ENCODE peak calls at places on chromosomes 7 and 10, in eight cellular contexts. H is CD8-positive, alpha-beta T cell; E is choroid plexus epithelial cell; M is PC-9; D is Jurkat, Clone E6-1; A is SJSA1; V is naive thymus-derived CD4-positive, alpha-beta T cell; Q is cardiac fibroblast. B is an unnamed sample.
A peak's percentile ranks its signal among the peaks of the same experiment; 100 is the strongest.

GRCh38 chr7:77421273-77421672 is 5.1 kb upstream of the GSAP start:
- DNase-seq in H (no peak), E (no peak), M (no peak), D (no peak), A (no peak), V (no peak), Q (no peak), B (no peak)

GRCh38 chr10:4046030-4046429 is 261.0 kb upstream of the KLF6 start:
- DNase-seq in H (no peak), E (no peak), M (no peak), D (no peak), A (no peak), V (no peak), Q (no peak), B (peak; percentile 43)

GRCh38 chr7:34070486-34071323 is 165.4 kb downstream of the BMPER start:
- DNase-seq in H (no peak), E (peak; percentile 73), M (no peak), D (no peak), A (peak; percentile 68), V (no peak), Q (peak; percentile 71), B (no peak)

GRCh38 chr7:91034459-91035368 is 229.5 kb upstream of the FZD1 start:
- DNase-seq in H (no peak), E (peak; percentile 78), M (no peak), D (peak; percentile 6), A (peak; percentile 31), V (peak; percentile 9), Q (peak; percentile 72), B (peak; percentile 68)

GRCh38 chr10:98425511-98426352 is 10.8 kb upstream of the PYROXD2 start:
- DNase-seq in H (peak; percentile 42), E (peak; percentile 65), M (peak; percentile 35), D (peak; percentile 28), A (peak; percentile 28), V (peak; percentile 28), Q (peak; percentile 49), B (peak; percentile 67)

GRCh38 chr10:118543714-118544400 is 51.6 kb downstream of the PRLHR start:
- DNase-seq in H (peak; percentile 31), E (peak; percentile 51), M (peak; percentile 43), D (peak; percentile 15), A (peak; percentile 11), V (peak; percentile 42), Q (peak; percentile 20), B (peak; percentile 45)

GRCh38 chr7:57343901-57344622 is 105.9 kb upstream of the ZNF716 start:
- DNase-seq in H (no peak), E (no peak), M (no peak), D (no peak), A (no peak), V (no peak), Q (no peak), B (no peak)

GRCh38 chr10:33334839-33335549 is 527 bp upstream of the NRP1 start:
- DNase-seq in H (no peak), E (peak; percentile 89), M (peak; percentile 47), D (peak; percentile 16), A (peak; percentile 97), V (no peak), Q (peak; percentile 96), B (peak; percentile 7)

GRCh38 chr10:34570887-34571286 is 244.2 kb downstream of the PARD3 start:
- DNase-seq in H (no peak), E (no peak), M (no peak), D (no peak), A (no peak), V (no peak), Q (no peak), B (no peak)

GRCh38 chr7:569996-570800 is 50.6 kb upstream of the PDGFA start:
- DNase-seq in H (no peak), E (no peak), M (no peak), D (no peak), A (no peak), V (no peak), Q (no peak), B (no peak)

GRCh38 chr10:62194924-62195674 is 73.5 kb downstream of the RTKN2 start:
- DNase-seq in H (no peak), E (no peak), M (peak; percentile 44), D (no peak), A (no peak), V (no peak), Q (no peak), B (no peak)

DNA sequence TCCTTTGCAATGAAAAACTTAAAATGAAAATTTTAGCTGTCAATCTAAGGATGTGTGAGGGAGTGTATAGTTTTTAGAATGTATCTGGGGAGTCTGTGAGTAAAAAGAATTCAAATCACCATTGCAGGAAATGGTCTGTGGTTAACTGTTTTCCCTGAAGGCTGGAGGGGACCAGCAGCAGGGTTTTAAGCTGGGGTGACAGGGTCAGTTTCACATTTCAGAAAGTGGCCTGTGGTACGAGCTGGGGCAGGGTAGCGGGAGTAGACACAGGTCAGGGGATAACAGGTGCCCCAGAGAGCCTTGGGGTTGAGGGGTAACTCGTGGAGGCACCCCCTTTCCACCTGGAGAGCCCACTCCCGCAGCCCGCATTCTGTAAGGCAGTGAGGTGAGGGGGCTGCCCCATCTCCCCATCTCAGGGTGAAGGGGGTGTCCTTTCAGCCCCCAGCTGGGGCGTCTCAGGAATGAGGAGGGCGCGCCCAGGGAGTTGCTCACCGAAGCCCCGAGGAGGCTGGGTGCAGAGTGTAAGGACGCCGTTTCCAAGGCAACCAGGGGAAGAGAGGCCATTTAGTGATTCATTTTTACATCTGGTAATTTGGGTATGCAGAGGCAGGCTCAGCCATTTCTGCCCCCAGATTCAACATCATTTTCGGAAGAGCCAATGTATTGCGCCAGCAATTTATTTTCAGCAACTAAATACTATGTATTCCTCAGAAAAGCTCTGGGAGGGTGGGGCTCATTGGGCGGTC is 168.9 kb downstream of the SLIT1 start:
- DNase-seq in H (no peak), E (no peak), M (no peak), D (peak; percentile 45), A (no peak), V (no peak), Q (no peak), B (peak; percentile 84)
- H3K4me3 ChIP-seq in H (no peak overlapping the region), E (no peak overlapping the region), M (no peak overlapping the region), D (no peak overlapping the region), A (no peak overlapping the region), V (no peak overlapping the region), Q (no peak overlapping the region), B (peak overlapping the region; percentile 7)

GRCh38 chr7:54933610-54934009 is 85.2 kb upstream of the EGFR start:
- DNase-seq in H (no peak), E (no peak), M (no peak), D (no peak), A (no peak), V (no peak), Q (no peak), B (no peak)

GRCh38 chr7:54931532-54931931 is 87.3 kb upstream of the EGFR start:
- DNase-seq in H (no peak), E (no peak), M (no peak), D (no peak), A (no peak), V (no peak), Q (no peak), B (no peak)

DNA sequence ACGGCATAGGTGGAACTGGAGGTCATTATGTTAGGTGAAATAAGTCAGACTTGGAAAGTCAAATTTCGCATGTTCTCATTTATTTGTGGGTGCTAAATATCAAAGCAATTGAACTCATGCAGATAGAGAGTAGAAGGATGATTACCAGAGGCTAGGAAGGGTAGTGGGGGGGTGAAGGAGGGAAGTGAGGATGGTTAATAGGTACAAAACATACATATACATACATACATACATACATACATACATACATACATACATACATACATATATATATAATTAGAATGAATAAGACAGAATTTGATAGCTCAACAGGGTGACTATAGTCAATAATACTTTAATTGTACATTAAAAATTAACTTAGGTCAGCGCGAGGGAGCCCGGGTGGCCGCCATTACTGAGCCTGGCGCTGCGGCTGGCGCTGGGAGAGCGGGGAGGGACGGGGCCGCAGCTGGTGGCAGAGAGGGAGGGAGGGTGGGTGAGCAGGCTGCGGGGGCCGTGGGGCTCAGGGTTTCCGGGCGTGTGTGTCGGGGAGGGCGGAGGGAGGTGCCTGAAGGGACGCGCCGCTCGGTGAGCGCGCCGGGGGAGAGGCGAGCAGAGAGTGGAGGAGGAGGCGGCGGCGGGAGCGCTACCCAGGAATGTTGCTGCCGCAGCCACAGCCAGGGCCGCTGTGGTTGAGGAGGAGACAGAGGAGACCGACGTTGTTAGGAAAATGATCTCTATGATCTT is 85.8 kb upstream of the EGFR start:
- DNase-seq in H (no peak), E (peak; percentile 67), M (peak; percentile 74), D (no peak), A (peak; percentile 61), V (no peak), Q (peak; percentile 70), B (no peak)
- H3K4me3 ChIP-seq in H (no peak overlapping the region), E (peak overlapping the region; percentile 60), M (peak overlapping the region; percentile 60), D (no peak overlapping the region), A (peak overlapping the region; percentile 37), V (no peak overlapping the region), Q (peak overlapping the region; percentile 49), B (no peak overlapping the region)

GRCh38 chr7:27110163-27110976 is 7.9 kb upstream of the HOXA2 start:
- DNase-seq in H (no peak), E (no peak), M (no peak), D (no peak), A (peak; percentile 86), V (no peak), Q (peak; percentile 64), B (no peak)
- H3K4me3 ChIP-seq in H (no peak overlapping the region), E (no peak overlapping the region), M (peak overlapping the region; percentile 80), D (no peak overlapping the region), A (peak overlapping the region; percentile 17), V (no peak overlapping the region), Q (no peak overlapping the region), B (no peak overlapping the region)

DNA sequence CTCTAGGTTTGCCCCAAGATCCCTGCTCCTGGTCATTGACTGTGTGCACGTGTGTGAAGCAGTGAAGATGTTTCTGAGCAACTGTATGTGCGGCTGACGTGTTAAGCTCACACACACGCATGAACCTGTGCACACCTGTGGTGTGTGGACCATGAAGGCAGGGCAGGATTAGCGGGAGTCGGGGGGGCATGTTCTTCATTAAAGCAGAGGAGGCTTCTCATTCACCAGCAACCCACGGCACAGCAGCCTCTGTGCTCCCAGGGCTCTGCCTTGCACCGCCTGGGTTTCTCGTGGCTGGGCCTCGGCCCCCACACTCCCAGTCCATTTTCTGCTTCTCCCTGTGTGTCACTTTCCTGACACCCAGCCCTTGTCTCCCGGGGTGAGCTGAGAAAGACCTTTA is 824 bp upstream of the TACR2 start:
- DNase-seq in H (no peak), E (no peak), M (no peak), D (no peak), A (no peak), V (no peak), Q (no peak), B (no peak)
- H3K4me3 ChIP-seq in H (no peak overlapping the region), E (no peak overlapping the region), M (no peak overlapping the region), D (no peak overlapping the region), A (no peak overlapping the region), V (no peak overlapping the region), Q (no peak overlapping the region), B (no peak overlapping the region)

GRCh38 chr10:99520804-99521473 is 11.8 kb upstream of the NKX2-3 start:
- DNase-seq in H (no peak), E (no peak), M (no peak), D (no peak), A (no peak), V (no peak), Q (no peak), B (no peak)
- H3K4me3 ChIP-seq in H (no peak overlapping the region), E (no peak overlapping the region), M (no peak overlapping the region), D (no peak overlapping the region), A (no peak overlapping the region), V (no peak overlapping the region), Q (no peak overlapping the region), B (no peak overlapping the region)

GRCh38 chr7:44220046-44220720 is 19.4 kb downstream of the YKT6 start:
- DNase-seq in H (no peak), E (no peak), M (no peak), D (no peak), A (no peak), V (no peak), Q (no peak), B (no peak)
- H3K4me3 ChIP-seq in H (no peak overlapping the region), E (no peak overlapping the region), M (no peak overlapping the region), D (no peak overlapping the region), A (no peak overlapping the region), V (no peak overlapping the region), Q (no peak overlapping the region), B (no peak overlapping the region)

B was measured in GM12865.